ENCODE peak calls at places on chromosome 21, in four cellular contexts. N is cardiac muscle cell, T is ovary, U is heart left ventricle. R is an unnamed sample. For H3K4me1 and H3K36me3, the result is how much of the 10 kb centered on the place peaks cover.

GRCh38 chr21:30329203-30329868 is 8.2 kb downstream of the KRTAP27-1 start:
- DNase-seq in N (no peak), T (no peak), U (no peak), R (no peak)

GRCh38 chr21:37128069-37128468 is 55.0 kb downstream of the TTC3 start:
- DNase-seq in N (no peak), T (no peak), U (no peak), R (no peak)

GRCh38 chr21:30306821-30307330 is 13.2 kb downstream of the KRTAP26-1 start:
- DNase-seq in N (peak), T (no peak), U (no peak), R (no peak)

GRCh38 chr21:28826569-28826968 is 166.1 kb downstream of the LTN1 start:
- DNase-seq in N (no peak), T (no peak), U (no peak), R (no peak)

GRCh38 chr21:29645666-29646553 is 293.9 kb downstream of the GRIK1 start:
- DNase-seq in N (no peak), T (no peak), U (no peak), R (no peak)

GRCh38 chr21:16912075-16912474 is 600.8 kb upstream of the CXADR start:
- DNase-seq in N (no peak), T (no peak), U (no peak), R (no peak)

GRCh38 chr21:36705679-36706481 is 7.0 kb downstream of the SIM2 start:
- DNase-seq in N (no peak), T (no peak), U (no peak), R (no peak)

GRCh38 chr21:14850394-14850793 is 214.4 kb downstream of the NRIP1 start:
- DNase-seq in N (no peak), T (no peak), U (no peak), R (no peak)

GRCh38 chr21:15631342-15631741 is 98.4 kb upstream of the USP25 start:
- DNase-seq in N (no peak), T (no peak), U (no peak), R (no peak)

DNA sequence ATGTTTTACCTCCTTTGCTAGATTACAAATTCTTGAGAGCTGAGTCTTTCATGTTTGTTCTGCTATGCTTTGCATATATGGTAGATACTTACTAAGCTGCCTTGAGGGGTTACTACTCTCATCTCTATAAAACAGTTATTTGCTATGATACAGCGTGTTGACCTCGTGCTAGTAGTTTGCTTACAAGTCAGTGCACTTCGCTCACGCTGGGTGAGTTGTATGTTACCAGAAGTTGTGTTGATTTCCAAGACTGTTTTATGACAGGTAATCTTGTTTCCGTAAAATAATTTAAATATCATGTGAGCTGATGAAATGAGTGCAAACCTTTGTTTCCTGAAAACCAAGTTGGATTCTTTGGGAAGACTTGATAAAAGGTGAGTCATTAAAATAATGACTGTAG is 7.3 kb downstream of the MRPS6 start:
- DNase-seq in N (no peak), T (no peak), U (no peak), R (no peak)
- H3K4me1 ChIP-seq in N (half or more), T (under half), U (half or more), R (half or more)

DNA sequence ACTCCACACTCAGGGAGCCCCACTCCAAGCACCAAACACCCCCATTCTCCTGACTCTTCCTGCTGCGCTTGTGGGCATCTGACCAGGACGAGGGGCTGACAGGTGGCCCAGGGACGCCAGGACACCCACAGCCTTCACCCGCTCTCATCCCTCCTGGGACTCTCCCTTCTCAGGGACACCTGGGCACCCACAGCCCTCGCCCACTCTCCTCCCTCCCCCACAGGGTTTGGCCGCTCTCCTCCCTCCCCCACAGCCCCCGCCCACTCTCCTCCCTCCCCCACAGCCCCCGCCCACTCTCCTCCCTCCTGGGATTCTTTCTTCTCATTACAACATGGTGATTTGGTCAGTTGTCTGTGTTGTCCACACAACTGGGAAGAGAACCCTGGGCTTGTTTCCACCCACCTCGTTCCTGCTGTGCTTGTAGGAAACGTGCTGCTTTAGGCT is 43.4 kb downstream of the PRDM15 start:
- DNase-seq in N (no peak), T (no peak), U (no peak), R (no peak)
- H3K36me3 ChIP-seq in N (under half), T (under half), U (under half), R (under half)

GRCh38 chr21:35565204-35565611 is 495.1 kb downstream of the SETD4 start:
- DNase-seq in N (no peak), T (no peak), U (peak), R (no peak)

GRCh38 chr21:35561076-35561475 is 499.2 kb downstream of the SETD4 start:
- DNase-seq in N (no peak), T (no peak), U (no peak), R (no peak)

GRCh38 chr21:35563885-35564451 is 496.4 kb downstream of the SETD4 start:
- DNase-seq in N (no peak), T (peak), U (peak), R (no peak)

GRCh38 chr21:35559881-35560280 is 500.4 kb downstream of the SETD4 start:
- DNase-seq in N (no peak), T (no peak), U (no peak), R (no peak)

DNA sequence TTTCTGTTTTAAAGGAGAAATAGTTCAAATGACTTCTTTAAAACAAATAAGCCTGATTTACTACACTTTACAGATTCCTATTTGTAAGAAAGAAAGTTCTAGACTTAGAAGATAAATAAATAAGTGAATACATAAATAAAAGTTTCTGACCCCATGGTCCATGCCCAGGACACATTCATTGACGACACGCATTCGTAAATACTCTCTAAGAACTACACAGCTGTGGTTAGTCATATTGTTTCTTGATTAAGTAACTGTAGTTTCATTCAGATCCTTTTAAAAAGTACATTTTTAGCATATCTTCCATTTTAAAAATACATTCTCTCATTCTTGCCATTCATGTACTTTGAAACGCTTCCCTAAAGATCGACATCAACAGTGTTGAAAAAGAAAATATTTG is 497.4 kb downstream of the SETD4 start:
- DNase-seq in N (no peak), T (no peak), U (no peak), R (no peak)
- H3K27ac ChIP-seq in N (no peak), T (no peak), U (no peak), R (no peak)

GRCh38 chr21:45078877-45079281 is 4.5 kb downstream of the ADARB1 start:
- DNase-seq in N (no peak), T (no peak), U (no peak), R (peak)

GRCh38 chr21:45080232-45080631 is 5.9 kb downstream of the ADARB1 start:
- DNase-seq in N (no peak), T (no peak), U (no peak), R (no peak)

GRCh38 chr21:45080639-45081414 is 6.4 kb downstream of the ADARB1 start:
- DNase-seq in N (no peak), T (no peak), U (no peak), R (peak)

GRCh38 chr21:45078371-45078770 is 4.0 kb downstream of the ADARB1 start:
- DNase-seq in N (no peak), T (no peak), U (no peak), R (no peak)

GRCh38 chr21:45079351-45079750 is 5.0 kb downstream of the ADARB1 start:
- DNase-seq in N (no peak), T (no peak), U (no peak), R (no peak)
- H3K4me1 ChIP-seq in N (under half), T (under half), U (under half), R (half or more)

GRCh38 chr21:34859976-34860653 is 189.0 kb downstream of the RUNX1 start:
- DNase-seq in N (no peak), T (no peak), U (no peak), R (no peak)
- H3K36me3 ChIP-seq in N (under half), T (under half), U (half or more), R (half or more)

GRCh38 chr21:38806153-38806941 is 618 bp downstream of the ETS2 start:
- DNase-seq in N (peak), T (peak), U (peak), R (peak)
- H3K27ac ChIP-seq in N (peak), T (peak), U (peak), R (peak)

GRCh38 chr21:38987551-38988210 is 182.0 kb downstream of the ETS2 start:
- DNase-seq in N (no peak), T (no peak), U (no peak), R (no peak)

GRCh38 chr21:38984982-38985422 is 179.3 kb downstream of the ETS2 start:
- DNase-seq in N (no peak), T (no peak), U (no peak), R (no peak)

GRCh38 chr21:38986460-38987395 is 181.0 kb downstream of the ETS2 start:
- DNase-seq in N (no peak), T (no peak), U (no peak), R (no peak)

GRCh38 chr21:38984568-38984967 is 178.8 kb downstream of the ETS2 start:
- DNase-seq in N (no peak), T (no peak), U (no peak), R (no peak)

GRCh38 chr21:38985423-38986378 is 180.0 kb downstream of the ETS2 start:
- DNase-seq in N (no peak), T (peak), U (peak), R (no peak)
- H3K4me1 ChIP-seq in N (under half), T (under half), U (half or more), R (under half)

DNA sequence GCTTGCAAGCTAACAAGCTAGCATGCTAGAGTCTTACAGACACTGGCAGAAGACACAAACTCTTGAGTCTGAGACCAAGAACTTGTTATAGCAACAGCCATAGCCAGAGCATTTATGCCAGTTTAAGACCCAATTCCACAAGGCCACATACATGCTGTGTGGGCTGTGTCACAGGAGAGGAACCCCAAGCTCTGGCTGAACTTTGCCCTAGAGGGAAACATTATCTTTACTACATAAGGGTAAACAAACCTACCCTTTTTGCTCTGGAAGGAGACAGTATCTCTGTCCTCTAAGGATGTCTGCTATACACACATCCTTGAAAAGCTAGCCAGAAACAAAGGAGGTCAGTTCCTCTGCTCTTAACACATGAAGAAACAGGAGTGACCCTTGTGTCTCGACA is 70.3 kb downstream of the HSF2BP start:
- DNase-seq in N (no peak), T (no peak), U (no peak), R (peak)
- H3K36me3 ChIP-seq in N (under half), T (under half), U (under half), R (under half)

GRCh38 chr21:34820051-34820450 is 151.3 kb downstream of the CLIC6 start:
- DNase-seq in N (no peak), T (no peak), U (no peak), R (no peak)
- H3K27ac ChIP-seq in N (no peak), T (no peak), U (no peak), R (no peak)

R was measured in CD4-positive, alpha-beta memory T cell.